ENCODE peak calls at places on chromosomes 6 and 20, in five cellular contexts. I is H1, O is HepG2, F is NT2/D1, D is GM12878. T is an unnamed sample.

GRCh38 chr6:16206595-16207037 is 31.8 kb upstream of the GMPR start:
- DNase-seq in I (peak; percentile 59), O (peak; percentile 50), F (no peak), D (no peak), T (peak; percentile 74)

GRCh38 chr6:148934534-148934933 is 187.7 kb downstream of the UST start:
- DNase-seq in I (no peak), O (no peak), F (no peak), D (no peak), T (no peak)

GRCh38 chr6:155228549-155229166 is 35.2 kb upstream of the CLDN20 start:
- DNase-seq in I (no peak), O (no peak), F (no peak), D (no peak), T (no peak)

GRCh38 chr6:90296346-90297123 is at the start of gene BACH2:
- DNase-seq in I (peak; percentile 93), O (peak; percentile 73), F (peak; percentile 81), D (no peak), T (peak; percentile 74)

GRCh38 chr6:54366647-54367327 is 58.5 kb downstream of the TINAG start:
- DNase-seq in I (no peak), O (no peak), F (no peak), D (no peak), T (no peak)

GRCh38 chr6:107707346-107708270 is 116.5 kb downstream of the SCML4 start:
- DNase-seq in I (no peak), O (no peak), F (no peak), D (no peak), T (no peak)

GRCh38 chr20:6966721-6967120 is 199.2 kb downstream of the BMP2 start:
- DNase-seq in I (no peak), O (no peak), F (no peak), D (no peak), T (no peak)

GRCh38 chr6:26388014-26388413 is 5.1 kb downstream of the BTN2A2 start:
- DNase-seq in I (no peak), O (peak; percentile 65), F (no peak), D (no peak), T (no peak)

GRCh38 chr20:61712632-61713031 is 353.0 kb downstream of the TAF4 start:
- DNase-seq in I (no peak), O (no peak), F (no peak), D (no peak), T (no peak)

GRCh38 chr6:15129872-15130271 is 116.0 kb upstream of the JARID2 start:
- DNase-seq in I (no peak), O (no peak), F (no peak), D (no peak), T (no peak)

GRCh38 chr6:168623736-168624135 is 182.8 kb downstream of the SMOC2 start:
- DNase-seq in I (no peak), O (no peak), F (no peak), D (no peak), T (no peak)

DNA sequence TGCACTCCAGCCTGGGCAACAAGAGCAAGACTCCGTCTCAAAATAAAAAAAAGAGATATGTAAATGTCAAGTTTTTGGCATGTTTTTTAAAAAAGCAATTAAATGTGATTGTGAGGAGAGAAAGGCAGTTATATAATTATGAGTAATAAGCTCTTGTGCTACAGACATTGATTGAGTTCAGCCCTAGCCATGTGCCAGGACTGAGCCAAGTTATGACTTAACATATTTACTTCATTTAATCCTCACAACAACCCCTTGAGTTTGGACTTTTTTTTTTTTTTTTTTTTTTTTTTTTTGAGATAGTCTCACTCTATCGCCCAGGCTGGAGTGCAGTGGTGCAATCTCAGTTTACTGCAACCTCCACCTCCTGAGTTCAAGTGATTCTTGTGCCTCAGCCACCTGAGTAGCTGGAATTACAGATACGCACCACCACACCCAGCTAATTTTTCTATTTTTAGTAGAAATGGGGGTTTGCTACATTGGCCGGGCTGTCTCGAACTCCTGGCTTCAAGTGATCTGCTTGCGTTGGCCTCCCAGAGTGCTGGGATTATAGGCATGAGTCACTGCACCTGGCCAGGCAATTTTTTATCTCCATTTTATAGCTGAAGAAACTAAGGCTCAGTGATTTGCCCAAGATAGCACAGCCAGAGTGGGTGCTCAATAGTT is 15.0 kb upstream of the CSE1L start:
- DNase-seq in I (no peak), O (no peak), F (no peak), D (no peak), T (no peak)
- TF ChIP-seq SUZ12 in I (no peak), O (no peak), F (no peak), D (no peak), T (no peak)

DNA sequence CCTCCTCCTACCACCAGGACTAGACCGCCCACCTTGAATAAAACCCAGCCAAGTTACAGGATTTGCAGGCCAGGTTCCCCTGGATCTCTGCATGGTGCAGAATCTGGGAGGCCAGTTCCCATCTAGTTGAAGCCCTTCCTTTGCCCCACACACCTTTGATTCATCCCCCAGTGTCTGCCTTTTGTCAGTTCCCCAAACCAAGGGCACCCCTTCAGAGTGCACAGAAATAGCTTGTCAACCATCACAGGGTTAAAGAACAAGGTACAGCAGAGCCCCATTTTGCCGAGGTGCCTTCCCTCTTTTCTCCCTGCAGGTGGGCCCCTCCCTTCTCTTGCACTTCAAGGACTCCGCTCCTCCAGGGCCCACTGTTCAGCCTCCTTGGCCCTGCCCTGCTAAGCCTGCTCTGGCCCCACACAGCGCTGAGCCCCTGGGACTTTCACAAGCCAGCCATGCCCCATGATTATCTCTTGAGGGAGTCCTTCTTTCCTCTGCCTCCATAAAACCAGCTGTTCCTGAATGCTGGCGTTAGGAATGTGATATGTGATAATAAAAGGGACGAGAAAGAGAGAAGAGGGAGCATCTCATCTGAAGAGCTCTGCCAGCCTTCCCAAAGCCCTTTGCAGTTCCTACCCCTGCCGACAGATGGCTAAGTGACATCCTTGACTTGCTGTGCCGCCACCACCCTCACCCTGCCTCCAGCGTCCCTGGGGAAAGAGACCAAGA is 280.3 kb downstream of the CDC5L start:
- DNase-seq in I (peak; percentile 75), O (peak; percentile 39), F (no peak), D (no peak), T (peak; percentile 58)
- TF ChIP-seq SUZ12 in I (no peak), O (no peak), F (no peak), D (no peak), T (no peak)

GRCh38 chr20:36152266-36152665 is 2.3 kb upstream of the EPB41L1 start:
- DNase-seq in I (no peak), O (no peak), F (no peak), D (no peak), T (no peak)

GRCh38 chr20:36149012-36149411 is 5.5 kb upstream of the EPB41L1 start:
- DNase-seq in I (no peak), O (no peak), F (no peak), D (no peak), T (no peak)

GRCh38 chr20:36149469-36149868 is 5.1 kb upstream of the EPB41L1 start:
- DNase-seq in I (no peak), O (no peak), F (no peak), D (no peak), T (no peak)

GRCh38 chr20:36150847-36151539 is 3.5 kb upstream of the EPB41L1 start:
- DNase-seq in I (no peak), O (peak; percentile 85), F (no peak), D (no peak), T (no peak)

DNA sequence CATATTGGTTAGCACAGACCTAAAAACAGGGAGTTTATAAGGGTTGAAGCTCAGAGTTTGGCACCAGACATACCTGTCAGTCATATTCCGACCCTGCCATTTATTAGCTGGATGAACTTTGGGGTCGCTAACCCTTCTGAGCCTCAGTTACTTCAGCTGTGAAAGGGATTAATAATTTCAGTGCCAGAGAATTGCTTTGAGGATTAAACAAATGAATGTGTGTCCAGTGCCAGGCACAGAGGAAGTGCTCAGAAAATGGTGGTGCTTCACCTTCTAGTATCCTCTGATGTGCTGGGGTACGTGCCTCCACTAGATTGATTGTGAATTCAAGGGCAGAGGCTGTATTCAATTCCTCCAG is 4.1 kb upstream of the EPB41L1 start:
- DNase-seq in I (no peak), O (no peak), F (no peak), D (no peak), T (no peak)
- TF ChIP-seq SUZ12 in I (no peak), O (no peak), F (no peak), D (no peak), T (no peak)

GRCh38 chr6:39453956-39454524 is 131.5 kb upstream of the KCNK16 start:
- DNase-seq in I (no peak), O (no peak), F (no peak), D (no peak), T (no peak)
- TF ChIP-seq SUZ12 in I (no peak), O (no peak), F (no peak), D (no peak), T (no peak)

DNA sequence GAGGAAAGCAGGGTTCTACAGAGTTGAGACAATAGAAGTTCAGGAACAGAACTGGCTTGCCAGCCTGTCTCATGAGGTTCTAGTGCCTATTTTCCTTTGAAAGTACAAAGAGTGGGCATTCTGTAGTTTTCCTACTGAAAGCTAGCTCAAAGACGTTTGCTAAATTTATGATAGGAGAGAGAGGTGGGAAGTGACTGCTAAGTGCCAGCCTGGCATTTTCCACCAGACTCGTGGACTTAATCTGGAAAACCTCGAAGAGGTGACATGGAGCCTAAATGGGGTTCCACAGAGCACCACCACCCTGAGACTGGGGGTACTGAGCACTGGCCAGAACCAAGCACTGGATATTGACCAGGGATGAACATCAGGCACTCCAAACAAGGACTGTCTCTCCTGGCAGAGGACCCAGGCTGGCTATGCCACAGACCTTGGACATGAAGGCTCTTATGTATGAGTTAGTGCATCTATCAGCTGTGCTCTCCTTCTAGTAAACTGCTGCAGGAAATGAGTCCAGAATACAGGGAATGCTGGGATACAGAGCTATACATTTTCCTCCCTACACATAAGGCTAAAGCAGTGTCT is 7.1 kb downstream of the PEX6 start:
- DNase-seq in I (no peak), O (no peak), F (no peak), D (no peak), T (no peak)
- TF ChIP-seq SUZ12 in I (no peak), O (no peak), F (no peak), D (no peak), T (no peak)

DNA sequence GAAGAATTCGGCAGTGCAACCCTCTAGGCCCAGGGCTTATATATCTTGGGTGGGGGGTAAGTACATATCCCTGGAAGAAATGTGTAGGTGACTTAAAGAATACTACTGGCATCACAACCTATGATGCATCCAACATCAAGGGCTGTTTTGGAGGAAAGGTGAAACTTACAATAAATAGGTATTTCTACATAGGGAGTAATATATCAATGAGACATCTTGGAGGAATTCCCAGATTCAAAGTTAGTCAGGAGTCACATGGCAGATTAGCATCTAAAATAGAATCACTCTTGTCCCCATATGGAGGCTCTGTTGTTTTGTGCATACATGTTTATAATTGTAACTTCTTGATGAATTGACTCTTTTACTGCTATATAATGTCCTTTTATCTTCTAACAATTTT is 375.5 kb downstream of the PAX1 start:
- DNase-seq in I (no peak), O (no peak), F (no peak), D (no peak), T (no peak)
- TF ChIP-seq SUZ12 in I (no peak), O (no peak), F (no peak), D (no peak), T (no peak)

T was measured in HEK293T.